ENCODE peak calls at places on chromosomes 7 and 10, in nine cellular contexts. One of them, this sample, is unnamed.
A peak's percentile ranks its signal among the peaks of the same experiment; 100 is the strongest.

GRCh38 chr7:35420657-35421056 is 166.8 kb upstream of the TBX20 start:
- DNase-seq in adrenal gland: no peak
- DNase-seq in suprapubic skin: no peak
- DNase-seq in fibroblast of lung: no peak
- DNase-seq in cardiac muscle cell: peak; percentile 31
- DNase-seq in tibial artery: no peak
- DNase-seq in neural progenitor cell: no peak
- DNase-seq in IMR-90: peak; percentile 1
- DNase-seq in prostate gland: no peak
- DNase-seq in this sample: no peak

GRCh38 chr10:7033031-7033430 is 377.8 kb downstream of the SFMBT2 start:
- DNase-seq in adrenal gland: no peak
- DNase-seq in suprapubic skin: no peak
- DNase-seq in fibroblast of lung: no peak
- DNase-seq in cardiac muscle cell: no peak
- DNase-seq in tibial artery: no peak
- DNase-seq in neural progenitor cell: no peak
- DNase-seq in IMR-90: no peak
- DNase-seq in prostate gland: no peak
- DNase-seq in this sample: no peak

GRCh38 chr7:134660961-134661376 is 14.3 kb downstream of the BPGM start:
- DNase-seq in adrenal gland: no peak
- DNase-seq in suprapubic skin: no peak
- DNase-seq in fibroblast of lung: peak; percentile 93
- DNase-seq in cardiac muscle cell: peak; percentile 4
- DNase-seq in tibial artery: no peak
- DNase-seq in neural progenitor cell: no peak
- DNase-seq in IMR-90: peak; percentile 88
- DNase-seq in prostate gland: no peak
- DNase-seq in this sample: no peak

GRCh38 chr10:123862421-123863188 is 29.0 kb downstream of the CPXM2 start:
- DNase-seq in adrenal gland: no peak
- DNase-seq in suprapubic skin: no peak
- DNase-seq in fibroblast of lung: no peak
- DNase-seq in cardiac muscle cell: no peak
- DNase-seq in tibial artery: no peak
- DNase-seq in neural progenitor cell: no peak
- DNase-seq in IMR-90: no peak
- DNase-seq in prostate gland: no peak
- DNase-seq in this sample: no peak

GRCh38 chr10:4109469-4109868 is 324.5 kb upstream of the KLF6 start:
- DNase-seq in adrenal gland: no peak
- DNase-seq in suprapubic skin: no peak
- DNase-seq in fibroblast of lung: peak; percentile 72
- DNase-seq in cardiac muscle cell: no peak
- DNase-seq in tibial artery: no peak
- DNase-seq in neural progenitor cell: no peak
- DNase-seq in IMR-90: peak; percentile 66
- DNase-seq in prostate gland: no peak
- DNase-seq in this sample: no peak

GRCh38 chr10:12795318-12795717 is 206.2 kb downstream of the CCDC3 start:
- DNase-seq in adrenal gland: no peak
- DNase-seq in suprapubic skin: no peak
- DNase-seq in fibroblast of lung: no peak
- DNase-seq in cardiac muscle cell: no peak
- DNase-seq in tibial artery: no peak
- DNase-seq in neural progenitor cell: no peak
- DNase-seq in IMR-90: no peak
- DNase-seq in prostate gland: no peak
- DNase-seq in this sample: no peak

GRCh38 chr7:69564454-69565417 is 33.5 kb upstream of the AUTS2 start:
- DNase-seq in adrenal gland: peak; percentile 75
- DNase-seq in suprapubic skin: no peak
- DNase-seq in fibroblast of lung: peak; percentile 52
- DNase-seq in cardiac muscle cell: peak; percentile 86
- DNase-seq in tibial artery: no peak
- DNase-seq in neural progenitor cell: no peak
- DNase-seq in IMR-90: no peak
- DNase-seq in prostate gland: peak; percentile 4
- DNase-seq in this sample: no peak

GRCh38 chr7:21054427-21055133 is 267.9 kb upstream of the SP8 start:
- DNase-seq in adrenal gland: no peak
- DNase-seq in suprapubic skin: no peak
- DNase-seq in fibroblast of lung: no peak
- DNase-seq in cardiac muscle cell: no peak
- DNase-seq in tibial artery: no peak
- DNase-seq in neural progenitor cell: no peak
- DNase-seq in IMR-90: no peak
- DNase-seq in prostate gland: no peak
- DNase-seq in this sample: no peak

GRCh38 chr10:22552888-22553378 is 161.4 kb downstream of the PIP4K2A start:
- DNase-seq in adrenal gland: no peak
- DNase-seq in suprapubic skin: no peak
- DNase-seq in fibroblast of lung: peak; percentile 23
- DNase-seq in cardiac muscle cell: no peak
- DNase-seq in tibial artery: no peak
- DNase-seq in neural progenitor cell: peak; percentile 55
- DNase-seq in IMR-90: peak; percentile 18
- DNase-seq in prostate gland: peak; percentile 11
- DNase-seq in this sample: no peak

DNA sequence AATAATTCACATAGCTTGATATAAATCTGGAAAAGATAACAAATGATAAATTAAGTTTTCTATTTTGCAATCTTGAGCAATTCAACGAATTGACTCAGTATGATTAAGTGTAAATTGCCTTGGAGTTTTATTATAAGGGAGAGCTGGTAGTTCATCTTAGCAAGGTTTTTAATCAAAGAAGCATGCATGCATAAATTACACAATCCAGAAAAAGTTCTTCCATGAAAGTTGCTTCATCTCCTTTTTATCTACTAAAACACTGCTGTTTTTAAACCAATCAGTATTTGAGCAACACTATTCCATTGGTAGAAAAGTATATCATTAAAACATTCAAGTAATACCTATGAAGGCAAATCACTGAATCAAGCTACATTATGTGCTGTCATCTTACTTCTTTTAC is 47.6 kb downstream of the POT1 start:
- DNase-seq in adrenal gland: no peak
- DNase-seq in suprapubic skin: no peak
- DNase-seq in fibroblast of lung: peak; percentile 5
- DNase-seq in cardiac muscle cell: peak; percentile 27
- DNase-seq in tibial artery: no peak
- DNase-seq in neural progenitor cell: no peak
- DNase-seq in IMR-90: no peak
- DNase-seq in prostate gland: no peak
- DNase-seq in this sample: no peak
- TF ChIP-seq CTCF in adrenal gland: no peak
- TF ChIP-seq CTCF in suprapubic skin: no peak
- TF ChIP-seq CTCF in fibroblast of lung: no peak
- TF ChIP-seq CTCF in cardiac muscle cell: no peak
- TF ChIP-seq CTCF in tibial artery: no peak
- TF ChIP-seq CTCF in neural progenitor cell: no peak
- TF ChIP-seq CTCF in IMR-90: no peak
- TF ChIP-seq CTCF in prostate gland: no peak
- TF ChIP-seq CTCF in this sample: no peak

DNA sequence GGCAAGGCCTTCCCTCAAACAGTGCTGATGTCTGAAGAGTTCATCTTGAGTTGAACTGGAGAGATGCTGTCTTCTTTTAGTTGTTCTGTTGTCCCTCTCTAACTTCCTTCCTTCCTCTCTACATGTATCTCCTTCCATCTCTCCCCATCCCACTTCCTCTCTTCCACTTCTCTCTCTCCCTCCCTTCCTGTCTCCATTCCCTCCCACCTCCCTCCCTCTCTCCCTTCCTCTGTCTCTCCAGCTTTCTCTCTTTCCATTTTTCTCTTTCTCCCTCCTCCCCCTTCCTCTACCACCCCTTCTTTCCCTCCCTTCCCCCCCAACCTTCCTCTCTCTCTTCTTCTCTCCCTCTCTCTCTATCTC is 40.7 kb upstream of the TNS3 start:
- DNase-seq in adrenal gland: no peak
- DNase-seq in suprapubic skin: no peak
- DNase-seq in fibroblast of lung: no peak
- DNase-seq in cardiac muscle cell: no peak
- DNase-seq in tibial artery: no peak
- DNase-seq in neural progenitor cell: no peak
- DNase-seq in IMR-90: no peak
- DNase-seq in prostate gland: no peak
- DNase-seq in this sample: no peak
- H3K4me1 ChIP-seq in adrenal gland: no peaks in the 10 kb centered on the region
- H3K4me1 ChIP-seq in suprapubic skin: peaks cover 12% of the 10 kb centered on the region
- H3K4me1 ChIP-seq in fibroblast of lung: peaks cover 11% of the 10 kb centered on the region
- H3K4me1 ChIP-seq in cardiac muscle cell: peaks cover 8% of the 10 kb centered on the region
- H3K4me1 ChIP-seq in tibial artery: peaks cover 26% of the 10 kb centered on the region
- H3K4me1 ChIP-seq in neural progenitor cell: peaks cover 8% of the 10 kb centered on the region
- H3K4me1 ChIP-seq in IMR-90: peaks cover 18% of the 10 kb centered on the region
- H3K4me1 ChIP-seq in prostate gland: no peaks in the 10 kb centered on the region
- H3K4me1 ChIP-seq in this sample: no peaks in the 10 kb centered on the region

DNA sequence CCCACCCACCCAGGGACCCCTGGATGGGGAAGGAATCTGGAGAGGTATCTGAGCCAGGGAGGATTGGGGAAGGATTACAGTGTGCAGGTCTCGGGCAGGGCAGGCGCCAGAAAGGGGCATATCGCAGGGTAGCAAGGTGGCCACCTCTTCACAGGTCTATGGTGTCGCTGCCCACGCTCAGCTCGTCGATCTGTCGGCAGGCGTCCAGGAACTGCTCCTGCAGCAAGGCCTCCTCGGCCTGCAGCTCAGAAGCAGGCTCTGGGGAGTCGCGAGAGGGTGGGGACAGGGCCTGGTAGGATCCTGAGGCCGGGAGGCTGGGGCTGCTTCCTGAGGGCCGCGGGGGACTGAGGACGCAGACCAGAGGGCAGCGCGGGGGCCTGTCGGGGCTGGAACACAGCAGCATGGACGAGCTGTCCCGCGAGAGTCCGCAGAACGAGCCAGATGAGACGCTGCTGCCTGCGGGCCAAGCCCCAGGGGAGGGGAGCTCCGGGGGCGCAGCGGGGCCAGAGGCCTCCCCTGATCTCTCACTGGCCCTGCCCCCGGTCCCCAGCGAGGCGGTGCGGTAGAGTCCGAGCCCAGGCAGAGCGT is 7.1 kb upstream of the RBM28 start:
- DNase-seq in adrenal gland: no peak
- DNase-seq in suprapubic skin: no peak
- DNase-seq in fibroblast of lung: no peak
- DNase-seq in cardiac muscle cell: no peak
- DNase-seq in tibial artery: no peak
- DNase-seq in neural progenitor cell: no peak
- DNase-seq in IMR-90: no peak
- DNase-seq in prostate gland: no peak
- DNase-seq in this sample: no peak
- H3K27me3 ChIP-seq in adrenal gland: peaks cover 20% of the 10 kb centered on the region
- H3K27me3 ChIP-seq in suprapubic skin: peaks cover 39% of the 10 kb centered on the region
- H3K27me3 ChIP-seq in fibroblast of lung: peaks cover 53% of the 10 kb centered on the region
- H3K27me3 ChIP-seq in cardiac muscle cell: peaks cover 64% of the 10 kb centered on the region
- H3K27me3 ChIP-seq in tibial artery: peaks cover 54% of the 10 kb centered on the region
- H3K27me3 ChIP-seq in neural progenitor cell: peaks cover 86% of the 10 kb centered on the region
- H3K27me3 ChIP-seq in IMR-90: peaks cover 71% of the 10 kb centered on the region
- H3K27me3 ChIP-seq in prostate gland: peaks cover 12% of the 10 kb centered on the region
- H3K27me3 ChIP-seq in this sample: no peaks in the 10 kb centered on the region

DNA sequence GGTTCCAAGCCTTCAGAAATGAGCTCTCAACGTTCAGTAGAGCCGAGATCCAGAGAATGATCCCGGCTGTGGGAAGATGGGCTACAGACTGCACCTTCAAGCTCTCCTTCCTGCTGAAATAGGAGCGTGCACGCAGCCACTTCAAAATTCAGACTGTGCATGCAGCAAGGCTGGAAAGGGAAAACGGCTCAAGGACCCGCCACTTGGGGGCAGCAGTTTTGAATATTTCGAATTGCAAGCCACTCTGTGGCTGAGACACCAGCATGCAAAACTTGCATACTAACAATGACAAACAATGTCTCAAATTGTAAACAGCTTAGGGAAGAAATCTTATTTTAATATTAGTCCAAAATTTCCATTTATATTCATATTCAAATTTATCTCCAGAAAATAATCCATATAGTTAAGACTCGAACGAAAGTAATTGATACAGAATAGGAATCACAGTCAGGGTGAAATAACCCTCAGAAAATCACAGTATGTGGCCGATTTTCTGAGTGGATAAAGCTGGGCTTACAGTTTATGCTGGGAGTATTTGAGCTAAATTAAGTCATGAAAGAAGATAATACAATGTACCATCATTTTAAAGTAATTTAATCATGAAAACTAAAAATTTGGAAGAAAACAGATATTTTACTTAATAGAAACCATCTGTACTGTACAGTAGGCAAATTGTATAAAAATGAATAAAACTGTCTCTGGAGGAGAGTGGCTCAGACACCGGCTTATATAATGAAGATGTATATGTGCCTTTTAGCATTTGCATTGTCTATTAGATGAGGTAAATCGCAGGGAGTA is 137.9 kb upstream of the MKI67 start:
- DNase-seq in adrenal gland: peak; percentile 55
- DNase-seq in suprapubic skin: no peak
- DNase-seq in fibroblast of lung: peak; percentile 16
- DNase-seq in cardiac muscle cell: peak; percentile 68
- DNase-seq in tibial artery: no peak
- DNase-seq in neural progenitor cell: peak; percentile 82
- DNase-seq in IMR-90: peak; percentile 25
- DNase-seq in prostate gland: peak; percentile 33
- DNase-seq in this sample: peak; percentile 70
- TF ChIP-seq CTCF in adrenal gland: peak; percentile 45
- TF ChIP-seq CTCF in suprapubic skin: no peak
- TF ChIP-seq CTCF in fibroblast of lung: peak; percentile 63
- TF ChIP-seq CTCF in cardiac muscle cell: peak; percentile 75
- TF ChIP-seq CTCF in tibial artery: peak; percentile 42
- TF ChIP-seq CTCF in neural progenitor cell: peak; percentile 78
- TF ChIP-seq CTCF in IMR-90: peak; percentile 45
- TF ChIP-seq CTCF in prostate gland: peak; percentile 53
- TF ChIP-seq CTCF in this sample: peak; percentile 43

DNA sequence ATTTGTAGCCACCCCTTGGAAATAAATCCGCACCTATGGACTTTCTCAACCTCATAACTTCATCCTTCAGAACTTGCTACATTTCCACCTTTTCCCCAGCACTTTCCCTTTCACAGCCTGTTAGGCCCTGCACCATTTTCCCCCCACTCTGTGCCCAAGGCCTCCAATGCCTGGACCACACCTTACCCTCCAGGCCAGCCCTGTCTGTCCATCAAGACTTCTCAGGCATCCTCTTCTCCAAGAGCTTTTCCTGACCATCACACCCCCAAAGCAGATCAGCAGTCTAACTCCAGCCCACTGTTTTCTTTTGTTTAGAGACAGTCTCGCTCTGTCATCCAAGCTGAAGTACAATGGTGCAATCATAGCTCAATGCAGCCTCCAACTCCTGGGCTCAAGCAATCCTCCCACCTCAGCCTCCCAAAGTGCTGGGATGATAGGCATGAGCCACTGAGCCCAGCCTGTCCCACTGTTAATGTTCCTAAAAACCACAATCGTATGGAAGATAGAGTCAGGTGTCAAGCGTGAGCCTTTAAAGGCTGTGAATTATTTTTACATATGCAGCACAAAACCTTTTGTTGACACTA is 116.8 kb downstream of the PARD3 start:
- DNase-seq in adrenal gland: no peak
- DNase-seq in suprapubic skin: no peak
- DNase-seq in fibroblast of lung: no peak
- DNase-seq in cardiac muscle cell: no peak
- DNase-seq in tibial artery: no peak
- DNase-seq in neural progenitor cell: no peak
- DNase-seq in IMR-90: no peak
- DNase-seq in prostate gland: no peak
- DNase-seq in this sample: no peak
- H3K4me1 ChIP-seq in adrenal gland: peaks cover 15% of the 10 kb centered on the region
- H3K4me1 ChIP-seq in suprapubic skin: peaks cover 70% of the 10 kb centered on the region
- H3K4me1 ChIP-seq in fibroblast of lung: peaks cover 14% of the 10 kb centered on the region
- H3K4me1 ChIP-seq in cardiac muscle cell: peaks cover 5% of the 10 kb centered on the region
- H3K4me1 ChIP-seq in tibial artery: peaks cover 9% of the 10 kb centered on the region
- H3K4me1 ChIP-seq in neural progenitor cell: peaks cover 19% of the 10 kb centered on the region
- H3K4me1 ChIP-seq in IMR-90: peaks cover 5% of the 10 kb centered on the region
- H3K4me1 ChIP-seq in prostate gland: no peaks in the 10 kb centered on the region
- H3K4me1 ChIP-seq in this sample: no peaks in the 10 kb centered on the region

GRCh38 chr10:86363833-86364511 is 2.6 kb downstream of the GRID1 start:
- DNase-seq in adrenal gland: peak; percentile 15
- DNase-seq in suprapubic skin: peak; percentile 62
- DNase-seq in fibroblast of lung: no peak
- DNase-seq in cardiac muscle cell: no peak
- DNase-seq in tibial artery: peak; percentile 54
- DNase-seq in neural progenitor cell: no peak
- DNase-seq in IMR-90: no peak
- DNase-seq in prostate gland: no peak
- DNase-seq in this sample: no peak
- H3K27me3 ChIP-seq in adrenal gland: peaks cover 18% of the 10 kb centered on the region
- H3K27me3 ChIP-seq in suprapubic skin: peaks cover 62% of the 10 kb centered on the region
- H3K27me3 ChIP-seq in fibroblast of lung: peaks cover 44% of the 10 kb centered on the region
- H3K27me3 ChIP-seq in cardiac muscle cell: peaks cover 68% of the 10 kb centered on the region
- H3K27me3 ChIP-seq in tibial artery: peaks cover 32% of the 10 kb centered on the region
- H3K27me3 ChIP-seq in neural progenitor cell: peaks cover 99% of the 10 kb centered on the region
- H3K27me3 ChIP-seq in IMR-90: peaks cover 80% of the 10 kb centered on the region
- H3K27me3 ChIP-seq in prostate gland: no peaks in the 10 kb centered on the region
- H3K27me3 ChIP-seq in this sample: peaks cover 15% of the 10 kb centered on the region

This sample was measured in right atrium auricular region.